ENCODE peak calls at places on chromosome 3, in nine cellular contexts. D, O, U, Y, S, Z, M, J and W are unnamed samples.

GRCh38 chr3:103052236-103052830 is 617.5 kb downstream of the ZPLD1 start:
- DNase-seq in D (no peak), O (peak), U (peak), Y (no peak), S (peak), Z (no peak), M (peak), J (peak), W (peak)

GRCh38 chr3:149339931-149340309 is 6.5 kb upstream of the TM4SF18 start:
- DNase-seq in D (no peak), O (peak), U (peak), Y (peak), S (peak), Z (no peak), M (peak), J (peak), W (peak)

GRCh38 chr3:125052671-125053303 is 3.0 kb downstream of the HEG1 start:
- DNase-seq in D (no peak), O (peak), U (peak), Y (no peak), S (no peak), Z (no peak), M (peak), J (no peak), W (peak)

GRCh38 chr3:39990532-39990931 is 181.1 kb downstream of the MYRIP start:
- DNase-seq in D (peak), O (peak), U (no peak), Y (no peak), S (peak), Z (peak), M (peak), J (no peak), W (peak)

GRCh38 chr3:171459942-171460225 is 321 bp downstream of the TNIK start:
- DNase-seq in D (no peak), O (no peak), U (no peak), Y (no peak), S (no peak), Z (no peak), M (no peak), J (no peak), W (no peak)

GRCh38 chr3:37762698-37763097 is 99.0 kb upstream of the CTDSPL start:
- DNase-seq in D (no peak), O (no peak), U (peak), Y (no peak), S (no peak), Z (peak), M (peak), J (no peak), W (peak)

GRCh38 chr3:4741404-4742307 is 237.6 kb upstream of the BHLHE40 start:
- DNase-seq in D (no peak), O (peak), U (peak), Y (peak), S (peak), Z (no peak), M (peak), J (peak), W (peak)

GRCh38 chr3:174973465-174973864 is 114.3 kb downstream of the NAALADL2 start:
- DNase-seq in D (no peak), O (no peak), U (no peak), Y (no peak), S (peak), Z (no peak), M (no peak), J (no peak), W (no peak)

GRCh38 chr3:5800965-5801364 is 613.5 kb downstream of the EDEM1 start:
- DNase-seq in D (no peak), O (no peak), U (no peak), Y (no peak), S (no peak), Z (no peak), M (no peak), J (no peak), W (no peak)

GRCh38 chr3:5811051-5811450 is 623.5 kb downstream of the EDEM1 start:
- DNase-seq in D (no peak), O (no peak), U (no peak), Y (no peak), S (no peak), Z (no peak), M (no peak), J (no peak), W (no peak)

GRCh38 chr3:5809811-5810210 is 622.3 kb downstream of the EDEM1 start:
- DNase-seq in D (no peak), O (no peak), U (no peak), Y (no peak), S (no peak), Z (no peak), M (no peak), J (no peak), W (no peak)

DNA sequence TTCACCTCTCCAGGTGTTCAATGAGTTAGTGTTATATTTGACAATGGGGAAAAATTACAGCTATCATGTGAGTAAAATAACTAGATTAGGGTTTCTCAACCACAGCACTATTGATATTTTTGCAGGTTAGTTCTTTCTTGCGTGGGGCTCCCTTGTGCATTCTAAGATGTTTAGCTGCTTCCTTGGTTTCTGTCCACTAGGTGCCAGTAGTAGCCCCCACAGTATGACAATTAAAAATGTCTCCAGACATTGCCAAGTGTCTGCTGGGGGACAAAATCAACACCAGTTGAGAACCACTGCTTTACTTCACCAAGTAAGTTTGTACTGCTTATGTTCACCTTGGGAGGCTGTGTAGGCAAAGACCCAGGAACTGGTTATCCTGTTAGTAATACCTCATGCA is 618.7 kb downstream of the EDEM1 start:
- DNase-seq in D (peak), O (peak), U (no peak), Y (no peak), S (no peak), Z (peak), M (no peak), J (no peak), W (peak)
- TF ChIP-seq CTCF in D (peak), O (peak), U (no peak), Y (no peak), S (no peak), Z (no peak), M (no peak), J (no peak), W (peak)

GRCh38 chr3:29693863-29694262 is 413.0 kb downstream of the RBMS3 start:
- DNase-seq in D (no peak), O (peak), U (no peak), Y (no peak), S (no peak), Z (peak), M (peak), J (no peak), W (peak)
- H3K4me3 ChIP-seq in D (no peak), O (no peak), U (no peak), Y (no peak), S (no peak), Z (no peak), M (no peak), J (no peak), W (no peak)

GRCh38 chr3:159472611-159473010 is 516.0 kb upstream of the IL12A start:
- DNase-seq in D (no peak), O (no peak), U (no peak), Y (no peak), S (no peak), Z (no peak), M (no peak), J (no peak), W (no peak)
- TF ChIP-seq CTCF in D (no peak), O (no peak), U (no peak), Y (no peak), S (no peak), Z (no peak), M (no peak), J (no peak), W (no peak)

DNA sequence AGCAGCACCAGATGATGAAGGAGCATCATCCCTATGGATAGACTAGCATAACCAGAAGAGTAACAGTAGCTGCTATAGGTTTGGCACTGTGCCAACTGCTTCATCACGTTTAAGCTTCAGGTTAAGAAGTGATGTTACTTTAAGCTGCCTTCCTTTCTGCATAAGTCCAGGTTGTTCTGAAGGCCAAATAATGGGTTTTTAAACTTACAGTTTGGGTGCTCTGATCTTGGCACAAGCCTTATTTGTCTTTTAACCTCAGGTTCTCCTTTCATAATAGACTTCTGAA is 50.7 kb downstream of the CMSS1 start:
- DNase-seq in D (peak), O (peak), U (no peak), Y (peak), S (no peak), Z (peak), M (peak), J (no peak), W (peak)
- H3K4me3 ChIP-seq in D (no peak), O (no peak), U (no peak), Y (no peak), S (no peak), Z (no peak), M (no peak), J (no peak), W (no peak)

GRCh38 chr3:167184511-167184910 is 195.6 kb downstream of the ZBBX start:
- DNase-seq in D (no peak), O (peak), U (no peak), Y (no peak), S (no peak), Z (peak), M (no peak), J (no peak), W (no peak)
- TF ChIP-seq CTCF in D (no peak), O (no peak), U (no peak), Y (no peak), S (no peak), Z (no peak), M (no peak), J (no peak), W (no peak)

GRCh38 chr3:50924638-50925037 is 249.9 kb downstream of the DOCK3 start:
- DNase-seq in D (no peak), O (no peak), U (no peak), Y (no peak), S (no peak), Z (no peak), M (no peak), J (no peak), W (no peak)

GRCh38 chr3:50930371-50931208 is 255.9 kb downstream of the DOCK3 start:
- DNase-seq in D (no peak), O (no peak), U (no peak), Y (no peak), S (no peak), Z (no peak), M (no peak), J (no peak), W (no peak)

GRCh38 chr3:50926868-50927267 is 252.1 kb downstream of the DOCK3 start:
- DNase-seq in D (no peak), O (no peak), U (no peak), Y (no peak), S (no peak), Z (no peak), M (no peak), J (no peak), W (no peak)
- H3K4me3 ChIP-seq in D (no peak), O (no peak), U (no peak), Y (no peak), S (no peak), Z (no peak), M (no peak), J (no peak), W (no peak)